ENCODE peak calls at places on chromosomes 1 and 21, in ten cellular contexts. One of them, this sample, is unnamed.

GRCh38 chr1:175742790-175743459 is 470 bp downstream of the TNR start:
- DNase-seq in foreskin fibroblast: no peak
- DNase-seq in tibial artery: no peak
- DNase-seq in endodermal cell: peak
- DNase-seq in OCI-LY7: no peak
- DNase-seq in ovary: no peak
- DNase-seq in fibroblast of the aortic adventitia: peak
- DNase-seq in cardiac fibroblast: peak
- DNase-seq in dorsolateral prefrontal cortex: no peak
- DNase-seq in endothelial cell: peak
- DNase-seq in this sample: no peak

GRCh38 chr1:187842406-187843165 is 1013.8 kb downstream of the PLA2G4A start:
- DNase-seq in foreskin fibroblast: no peak
- DNase-seq in tibial artery: no peak
- DNase-seq in endodermal cell: peak
- DNase-seq in OCI-LY7: peak
- DNase-seq in ovary: no peak
- DNase-seq in fibroblast of the aortic adventitia: peak
- DNase-seq in cardiac fibroblast: no peak
- DNase-seq in dorsolateral prefrontal cortex: no peak
- DNase-seq in endothelial cell: no peak
- DNase-seq in this sample: no peak

GRCh38 chr1:167501513-167502191 is 16.7 kb downstream of the CD247 start:
- DNase-seq in foreskin fibroblast: no peak
- DNase-seq in tibial artery: no peak
- DNase-seq in endodermal cell: no peak
- DNase-seq in OCI-LY7: peak
- DNase-seq in ovary: no peak
- DNase-seq in fibroblast of the aortic adventitia: no peak
- DNase-seq in cardiac fibroblast: no peak
- DNase-seq in dorsolateral prefrontal cortex: no peak
- DNase-seq in endothelial cell: no peak
- DNase-seq in this sample: no peak

GRCh38 chr1:159175571-159175970 is 4.2 kb downstream of the CADM3 start:
- DNase-seq in foreskin fibroblast: no peak
- DNase-seq in tibial artery: no peak
- DNase-seq in endodermal cell: no peak
- DNase-seq in OCI-LY7: no peak
- DNase-seq in ovary: no peak
- DNase-seq in fibroblast of the aortic adventitia: no peak
- DNase-seq in cardiac fibroblast: no peak
- DNase-seq in dorsolateral prefrontal cortex: no peak
- DNase-seq in endothelial cell: no peak
- DNase-seq in this sample: no peak

GRCh38 chr1:247528812-247529474 is 7.3 kb downstream of the OR2C3 start:
- DNase-seq in foreskin fibroblast: no peak
- DNase-seq in tibial artery: no peak
- DNase-seq in endodermal cell: no peak
- DNase-seq in OCI-LY7: no peak
- DNase-seq in ovary: no peak
- DNase-seq in fibroblast of the aortic adventitia: no peak
- DNase-seq in cardiac fibroblast: no peak
- DNase-seq in dorsolateral prefrontal cortex: no peak
- DNase-seq in endothelial cell: no peak
- DNase-seq in this sample: no peak

GRCh38 chr1:77313491-77313890 is 31.7 kb downstream of the AK5 start:
- DNase-seq in foreskin fibroblast: no peak
- DNase-seq in tibial artery: no peak
- DNase-seq in endodermal cell: peak
- DNase-seq in OCI-LY7: peak
- DNase-seq in ovary: no peak
- DNase-seq in fibroblast of the aortic adventitia: peak
- DNase-seq in cardiac fibroblast: peak
- DNase-seq in dorsolateral prefrontal cortex: no peak
- DNase-seq in endothelial cell: peak
- DNase-seq in this sample: no peak

GRCh38 chr21:38925923-38926322 is 120.2 kb downstream of the ETS2 start:
- DNase-seq in foreskin fibroblast: peak
- DNase-seq in tibial artery: peak
- DNase-seq in endodermal cell: no peak
- DNase-seq in OCI-LY7: no peak
- DNase-seq in ovary: peak
- DNase-seq in fibroblast of the aortic adventitia: peak
- DNase-seq in cardiac fibroblast: peak
- DNase-seq in dorsolateral prefrontal cortex: no peak
- DNase-seq in endothelial cell: no peak
- DNase-seq in this sample: peak

GRCh38 chr1:33378976-33379375 is 51.9 kb downstream of the PHC2 start:
- DNase-seq in foreskin fibroblast: no peak
- DNase-seq in tibial artery: no peak
- DNase-seq in endodermal cell: no peak
- DNase-seq in OCI-LY7: no peak
- DNase-seq in ovary: no peak
- DNase-seq in fibroblast of the aortic adventitia: no peak
- DNase-seq in cardiac fibroblast: no peak
- DNase-seq in dorsolateral prefrontal cortex: no peak
- DNase-seq in endothelial cell: no peak
- DNase-seq in this sample: no peak

GRCh38 chr1:162908236-162908635 is 47.3 kb upstream of the CCDC190 start:
- DNase-seq in foreskin fibroblast: no peak
- DNase-seq in tibial artery: no peak
- DNase-seq in endodermal cell: no peak
- DNase-seq in OCI-LY7: no peak
- DNase-seq in ovary: no peak
- DNase-seq in fibroblast of the aortic adventitia: no peak
- DNase-seq in cardiac fibroblast: no peak
- DNase-seq in dorsolateral prefrontal cortex: no peak
- DNase-seq in endothelial cell: no peak
- DNase-seq in this sample: no peak

GRCh38 chr1:228500901-228501871 is 14.0 kb downstream of the RNF187 start:
- DNase-seq in foreskin fibroblast: peak
- DNase-seq in tibial artery: peak
- DNase-seq in endodermal cell: peak
- DNase-seq in OCI-LY7: peak
- DNase-seq in ovary: peak
- DNase-seq in fibroblast of the aortic adventitia: peak
- DNase-seq in cardiac fibroblast: peak
- DNase-seq in dorsolateral prefrontal cortex: peak
- DNase-seq in endothelial cell: peak
- DNase-seq in this sample: peak

GRCh38 chr1:113930499-113931161 is 1.5 kb downstream of the HIPK1 start:
- DNase-seq in foreskin fibroblast: peak
- DNase-seq in tibial artery: no peak
- DNase-seq in endodermal cell: peak
- DNase-seq in OCI-LY7: peak
- DNase-seq in ovary: peak
- DNase-seq in fibroblast of the aortic adventitia: peak
- DNase-seq in cardiac fibroblast: peak
- DNase-seq in dorsolateral prefrontal cortex: no peak
- DNase-seq in endothelial cell: peak
- DNase-seq in this sample: no peak

GRCh38 chr1:223665592-223666312 is at the start of gene CAPN8:
- DNase-seq in foreskin fibroblast: no peak
- DNase-seq in tibial artery: no peak
- DNase-seq in endodermal cell: no peak
- DNase-seq in OCI-LY7: no peak
- DNase-seq in ovary: no peak
- DNase-seq in fibroblast of the aortic adventitia: peak
- DNase-seq in cardiac fibroblast: no peak
- DNase-seq in dorsolateral prefrontal cortex: no peak
- DNase-seq in endothelial cell: no peak
- DNase-seq in this sample: no peak

GRCh38 chr1:199033709-199034108 is 394.9 kb downstream of the PTPRC start:
- DNase-seq in foreskin fibroblast: no peak
- DNase-seq in tibial artery: no peak
- DNase-seq in endodermal cell: no peak
- DNase-seq in OCI-LY7: no peak
- DNase-seq in ovary: no peak
- DNase-seq in fibroblast of the aortic adventitia: no peak
- DNase-seq in cardiac fibroblast: no peak
- DNase-seq in dorsolateral prefrontal cortex: no peak
- DNase-seq in endothelial cell: no peak
- DNase-seq in this sample: no peak

GRCh38 chr1:151166506-151166956 is 587 bp downstream of the SCNM1 start:
- DNase-seq in foreskin fibroblast: peak
- DNase-seq in tibial artery: no peak
- DNase-seq in endodermal cell: no peak
- DNase-seq in OCI-LY7: peak
- DNase-seq in ovary: no peak
- DNase-seq in fibroblast of the aortic adventitia: peak
- DNase-seq in cardiac fibroblast: peak
- DNase-seq in dorsolateral prefrontal cortex: no peak
- DNase-seq in endothelial cell: peak
- DNase-seq in this sample: no peak

GRCh38 chr1:10730985-10731384 is 65.5 kb downstream of the CASZ1 start:
- DNase-seq in foreskin fibroblast: peak
- DNase-seq in tibial artery: no peak
- DNase-seq in endodermal cell: no peak
- DNase-seq in OCI-LY7: no peak
- DNase-seq in ovary: no peak
- DNase-seq in fibroblast of the aortic adventitia: peak
- DNase-seq in cardiac fibroblast: peak
- DNase-seq in dorsolateral prefrontal cortex: no peak
- DNase-seq in endothelial cell: no peak
- DNase-seq in this sample: no peak

DNA sequence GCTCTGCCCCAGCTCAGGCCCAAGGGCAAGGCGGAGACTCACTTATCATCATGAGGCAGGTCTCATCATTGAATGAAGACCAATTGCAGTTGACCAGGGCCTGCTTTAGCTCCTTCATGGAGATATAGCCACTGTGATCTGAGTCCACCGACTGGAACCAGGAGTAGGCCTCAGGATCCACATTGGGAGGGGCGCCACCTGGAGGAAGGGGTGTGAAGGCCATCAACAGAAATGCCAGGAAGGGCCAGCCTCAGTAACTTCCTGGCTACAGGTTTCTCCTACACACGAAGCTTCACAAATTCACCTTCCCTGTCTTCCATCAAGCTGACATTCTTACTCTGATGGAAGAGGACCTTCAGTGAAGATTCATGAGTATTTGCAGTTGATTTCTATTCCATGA is 11.6 kb downstream of the PEF1 start:
- DNase-seq in foreskin fibroblast: no peak
- DNase-seq in tibial artery: no peak
- DNase-seq in endodermal cell: peak
- DNase-seq in OCI-LY7: peak
- DNase-seq in ovary: no peak
- DNase-seq in fibroblast of the aortic adventitia: peak
- DNase-seq in cardiac fibroblast: peak
- DNase-seq in dorsolateral prefrontal cortex: no peak
- DNase-seq in endothelial cell: peak
- DNase-seq in this sample: peak
- TF ChIP-seq CTCF in foreskin fibroblast: peak
- TF ChIP-seq CTCF in tibial artery: no peak
- TF ChIP-seq CTCF in endodermal cell: peak
- TF ChIP-seq CTCF in OCI-LY7: peak
- TF ChIP-seq CTCF in ovary: no peak
- TF ChIP-seq CTCF in fibroblast of the aortic adventitia: peak
- TF ChIP-seq CTCF in cardiac fibroblast: peak
- TF ChIP-seq CTCF in dorsolateral prefrontal cortex: no peak
- TF ChIP-seq CTCF in endothelial cell: peak
- TF ChIP-seq CTCF in this sample: peak

DNA sequence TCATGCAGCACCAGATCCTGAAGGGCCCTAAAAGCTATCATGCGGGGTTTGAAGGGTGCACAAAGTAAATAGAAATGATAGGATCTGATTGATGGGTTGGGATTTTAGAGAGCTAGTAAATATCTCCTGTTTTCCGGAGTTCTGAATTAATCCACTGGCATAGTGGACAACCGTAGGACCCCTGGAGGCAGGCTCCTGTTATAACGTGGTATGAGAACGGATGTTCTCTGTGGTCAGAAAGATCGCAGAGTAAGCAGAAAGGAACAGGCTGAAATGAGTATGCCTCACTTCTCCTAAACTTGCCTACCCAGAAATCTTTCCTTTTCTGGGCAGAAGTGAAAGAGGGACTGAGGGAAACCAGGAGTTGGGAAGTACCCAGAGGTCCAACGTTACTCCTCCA is 470.8 kb downstream of the AJAP1 start:
- DNase-seq in foreskin fibroblast: no peak
- DNase-seq in tibial artery: no peak
- DNase-seq in endodermal cell: no peak
- DNase-seq in OCI-LY7: no peak
- DNase-seq in ovary: no peak
- DNase-seq in fibroblast of the aortic adventitia: no peak
- DNase-seq in cardiac fibroblast: no peak
- DNase-seq in dorsolateral prefrontal cortex: no peak
- DNase-seq in endothelial cell: no peak
- DNase-seq in this sample: no peak
- TF ChIP-seq CTCF in foreskin fibroblast: no peak
- TF ChIP-seq CTCF in tibial artery: no peak
- TF ChIP-seq CTCF in endodermal cell: peak
- TF ChIP-seq CTCF in OCI-LY7: no peak
- TF ChIP-seq CTCF in ovary: no peak
- TF ChIP-seq CTCF in fibroblast of the aortic adventitia: no peak
- TF ChIP-seq CTCF in cardiac fibroblast: no peak
- TF ChIP-seq CTCF in dorsolateral prefrontal cortex: no peak
- TF ChIP-seq CTCF in endothelial cell: no peak
- TF ChIP-seq CTCF in this sample: no peak

DNA sequence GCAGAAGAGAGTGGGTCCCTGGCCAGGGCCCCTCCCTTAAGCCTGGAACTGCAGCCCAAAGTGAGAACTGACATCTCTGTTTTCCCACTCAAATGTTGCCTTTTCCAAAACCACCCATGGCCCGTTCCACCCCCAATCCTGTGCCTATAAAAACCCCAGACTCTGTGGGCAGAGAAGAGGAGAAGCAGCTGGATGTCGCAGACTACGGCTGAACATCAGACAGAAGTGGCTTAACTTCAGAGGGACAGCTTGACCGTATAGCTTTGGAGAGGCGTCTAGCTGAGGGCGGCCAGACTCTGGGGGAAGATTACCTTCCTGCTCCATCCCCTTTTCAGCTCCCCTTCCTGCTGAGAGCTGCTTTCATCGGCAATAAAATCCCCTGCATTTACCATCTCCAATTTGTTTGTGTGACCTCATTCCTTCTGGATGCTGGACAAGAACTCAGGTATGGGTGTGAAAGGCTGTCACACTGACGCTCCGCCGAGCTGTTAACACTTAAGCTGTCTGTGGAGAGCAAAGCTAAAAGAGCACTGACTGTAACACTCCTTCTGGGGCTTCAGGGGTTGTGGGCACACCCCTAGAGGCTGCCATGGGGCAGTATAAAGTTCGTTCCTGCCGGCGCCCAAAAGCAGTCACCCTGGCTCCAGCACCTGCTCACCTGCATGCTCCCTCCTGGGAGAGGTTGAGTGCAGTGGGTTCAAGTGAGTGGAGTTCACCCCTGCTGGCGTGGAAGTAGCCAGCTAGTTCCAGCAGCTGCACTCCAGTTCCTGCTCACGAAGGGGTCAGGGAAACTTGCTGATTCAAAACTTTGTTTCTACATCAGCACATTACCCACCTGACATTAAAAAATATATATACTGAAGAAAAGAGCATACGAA is 19.6 kb upstream of the ERO1B start:
- DNase-seq in foreskin fibroblast: no peak
- DNase-seq in tibial artery: no peak
- DNase-seq in endodermal cell: no peak
- DNase-seq in OCI-LY7: no peak
- DNase-seq in ovary: no peak
- DNase-seq in fibroblast of the aortic adventitia: no peak
- DNase-seq in cardiac fibroblast: no peak
- DNase-seq in dorsolateral prefrontal cortex: no peak
- DNase-seq in endothelial cell: no peak
- DNase-seq in this sample: no peak
- TF ChIP-seq CTCF in foreskin fibroblast: no peak
- TF ChIP-seq CTCF in tibial artery: no peak
- TF ChIP-seq CTCF in endodermal cell: no peak
- TF ChIP-seq CTCF in OCI-LY7: no peak
- TF ChIP-seq CTCF in ovary: no peak
- TF ChIP-seq CTCF in fibroblast of the aortic adventitia: no peak
- TF ChIP-seq CTCF in cardiac fibroblast: no peak
- TF ChIP-seq CTCF in dorsolateral prefrontal cortex: no peak
- TF ChIP-seq CTCF in endothelial cell: no peak
- TF ChIP-seq CTCF in this sample: no peak

GRCh38 chr1:246203180-246203579 is 303.9 kb downstream of the SMYD3 start:
- DNase-seq in foreskin fibroblast: no peak
- DNase-seq in tibial artery: no peak
- DNase-seq in endodermal cell: no peak
- DNase-seq in OCI-LY7: no peak
- DNase-seq in ovary: no peak
- DNase-seq in fibroblast of the aortic adventitia: no peak
- DNase-seq in cardiac fibroblast: no peak
- DNase-seq in dorsolateral prefrontal cortex: no peak
- DNase-seq in endothelial cell: no peak
- DNase-seq in this sample: no peak
- TF ChIP-seq CTCF in foreskin fibroblast: no peak
- TF ChIP-seq CTCF in tibial artery: no peak
- TF ChIP-seq CTCF in endodermal cell: peak
- TF ChIP-seq CTCF in OCI-LY7: no peak
- TF ChIP-seq CTCF in ovary: no peak
- TF ChIP-seq CTCF in fibroblast of the aortic adventitia: no peak
- TF ChIP-seq CTCF in cardiac fibroblast: no peak
- TF ChIP-seq CTCF in dorsolateral prefrontal cortex: no peak
- TF ChIP-seq CTCF in endothelial cell: no peak
- TF ChIP-seq CTCF in this sample: no peak

This sample was measured in psoas muscle.